ENCODE peak calls at places on chromosomes 7 and 10, in ten cellular contexts. P is AG04450, T is ovary, X is H9, N is dorsolateral prefrontal cortex, Q is body of pancreas, M is RWPE1, F is tibial artery, A is esophagus squamous epithelium, E is cardiac muscle cell. H is an unnamed sample.

GRCh38 chr10:42987575-42987974 is 89.3 kb upstream of the RET start:
- DNase-seq in P (no peak), T (no peak), X (no peak), N (no peak), Q (no peak), M (no peak), F (no peak), A (no peak), E (no peak), H (no peak)

GRCh38 chr7:112735261-112735660 is 54.9 kb downstream of the TMEM168 start:
- DNase-seq in P (no peak), T (no peak), X (no peak), N (no peak), Q (no peak), M (no peak), F (no peak), A (no peak), E (no peak), H (no peak)

GRCh38 chr7:449249-450019 is 70.2 kb downstream of the PDGFA start:
- DNase-seq in P (no peak), T (no peak), X (no peak), N (no peak), Q (no peak), M (no peak), F (no peak), A (no peak), E (no peak), H (no peak)

GRCh38 chr10:100186253-100186780 is 488 bp upstream of the ERLIN1 start:
- DNase-seq in P (no peak), T (peak), X (no peak), N (no peak), Q (peak), M (peak), F (peak), A (no peak), E (peak), H (peak)

GRCh38 chr7:99493823-99494222 is 6.3 kb downstream of the ZNF394 start:
- DNase-seq in P (no peak), T (no peak), X (no peak), N (no peak), Q (no peak), M (no peak), F (no peak), A (no peak), E (no peak), H (no peak)

GRCh38 chr10:112985701-112986510 is 35.9 kb downstream of the TCF7L2 start:
- DNase-seq in P (peak), T (no peak), X (no peak), N (no peak), Q (no peak), M (no peak), F (no peak), A (no peak), E (peak), H (no peak)

GRCh38 chr10:36779238-36779846 is 346.1 kb upstream of the ANKRD30A start:
- DNase-seq in P (peak), T (no peak), X (peak), N (no peak), Q (peak), M (peak), F (no peak), A (no peak), E (peak), H (no peak)

GRCh38 chr10:86218160-86218559 is 148.4 kb downstream of the GRID1 start:
- DNase-seq in P (no peak), T (no peak), X (no peak), N (no peak), Q (no peak), M (no peak), F (no peak), A (no peak), E (no peak), H (no peak)

GRCh38 chr10:84195044-84195830 is 900 bp downstream of the CDHR1 start:
- DNase-seq in P (no peak), T (no peak), X (no peak), N (no peak), Q (no peak), M (no peak), F (no peak), A (no peak), E (no peak), H (no peak)

GRCh38 chr7:132784406-132784805 is 208.1 kb upstream of the PLXNA4 start:
- DNase-seq in P (no peak), T (no peak), X (no peak), N (no peak), Q (no peak), M (no peak), F (no peak), A (no peak), E (no peak), H (no peak)

GRCh38 chr10:31143331-31143935 is 111.8 kb upstream of the ZNF438 start:
- DNase-seq in P (no peak), T (no peak), X (no peak), N (no peak), Q (no peak), M (no peak), F (no peak), A (no peak), E (no peak), H (no peak)

GRCh38 chr10:131902211-131902610 is 1.4 kb downstream of the PPP2R2D start:
- DNase-seq in P (no peak), T (no peak), X (no peak), N (no peak), Q (no peak), M (no peak), F (peak), A (no peak), E (no peak), H (no peak)

GRCh38 chr10:77162697-77163096 is 474.9 kb downstream of the KCNMA1 start:
- DNase-seq in P (no peak), T (no peak), X (no peak), N (no peak), Q (no peak), M (peak), F (no peak), A (no peak), E (no peak), H (no peak)

GRCh38 chr7:141660259-141660658 is 41.7 kb downstream of the DENND11 start:
- DNase-seq in P (no peak), T (no peak), X (no peak), N (no peak), Q (no peak), M (no peak), F (peak), A (no peak), E (no peak), H (no peak)

GRCh38 chr7:30764030-30764991 is 6.9 kb upstream of the MINDY4 start:
- DNase-seq in P (no peak), T (peak), X (no peak), N (no peak), Q (no peak), M (no peak), F (peak), A (no peak), E (peak), H (no peak)

GRCh38 chr7:131895541-131896173 is 339.2 kb upstream of the PODXL start:
- DNase-seq in P (peak), T (no peak), X (peak), N (no peak), Q (no peak), M (peak), F (no peak), A (no peak), E (peak), H (peak)

GRCh38 chr7:149741629-149742028 is 31.8 kb downstream of the ZNF467 start:
- DNase-seq in P (no peak), T (no peak), X (no peak), N (peak), Q (peak), M (no peak), F (no peak), A (no peak), E (peak), H (no peak)

GRCh38 chr10:33801705-33802104 is 467.2 kb upstream of the NRP1 start:
- DNase-seq in P (no peak), T (no peak), X (no peak), N (no peak), Q (no peak), M (peak), F (no peak), A (no peak), E (no peak), H (no peak)

GRCh38 chr7:29929018-29929807 is 60.4 kb downstream of the SCRN1 start:
- DNase-seq in P (no peak), T (no peak), X (no peak), N (no peak), Q (no peak), M (no peak), F (no peak), A (no peak), E (no peak), H (no peak)

GRCh38 chr10:22684707-22685106 is 29.7 kb downstream of the PIP4K2A start:
- DNase-seq in P (no peak), T (no peak), X (no peak), N (no peak), Q (no peak), M (no peak), F (no peak), A (no peak), E (no peak), H (no peak)

GRCh38 chr7:42385912-42386311 is 148.9 kb upstream of the GLI3 start:
- DNase-seq in P (no peak), T (no peak), X (no peak), N (no peak), Q (no peak), M (no peak), F (no peak), A (no peak), E (no peak), H (no peak)

GRCh38 chr7:106480161-106480579 is 180.8 kb downstream of the CCDC71L start:
- DNase-seq in P (no peak), T (no peak), X (no peak), N (no peak), Q (no peak), M (no peak), F (no peak), A (no peak), E (no peak), H (no peak)

GRCh38 chr10:29273478-29273877 is 15.4 kb upstream of the LYZL1 start:
- DNase-seq in P (no peak), T (no peak), X (no peak), N (no peak), Q (no peak), M (no peak), F (no peak), A (no peak), E (no peak), H (no peak)

GRCh38 chr7:14888904-14889482 is 13.6 kb downstream of the DGKB start:
- DNase-seq in P (no peak), T (no peak), X (no peak), N (no peak), Q (no peak), M (no peak), F (no peak), A (no peak), E (no peak), H (no peak)

GRCh38 chr7:42014625-42015412 is 222.2 kb downstream of the GLI3 start:
- DNase-seq in P (no peak), T (no peak), X (peak), N (no peak), Q (peak), M (peak), F (no peak), A (no peak), E (peak), H (no peak)

GRCh38 chr7:142413280-142414000 is 155.6 kb upstream of the PRSS58 start:
- DNase-seq in P (no peak), T (no peak), X (no peak), N (no peak), Q (no peak), M (no peak), F (no peak), A (no peak), E (no peak), H (no peak)

GRCh38 chr10:86946215-86947170 is 10.9 kb downstream of the MMRN2 start:
- DNase-seq in P (no peak), T (peak), X (peak), N (no peak), Q (peak), M (no peak), F (peak), A (no peak), E (no peak), H (no peak)

GRCh38 chr10:44981172-44982113 is 2.8 kb upstream of the DEPP1 start:
- DNase-seq in P (peak), T (peak), X (no peak), N (no peak), Q (peak), M (peak), F (peak), A (no peak), E (peak), H (no peak)

DNA sequence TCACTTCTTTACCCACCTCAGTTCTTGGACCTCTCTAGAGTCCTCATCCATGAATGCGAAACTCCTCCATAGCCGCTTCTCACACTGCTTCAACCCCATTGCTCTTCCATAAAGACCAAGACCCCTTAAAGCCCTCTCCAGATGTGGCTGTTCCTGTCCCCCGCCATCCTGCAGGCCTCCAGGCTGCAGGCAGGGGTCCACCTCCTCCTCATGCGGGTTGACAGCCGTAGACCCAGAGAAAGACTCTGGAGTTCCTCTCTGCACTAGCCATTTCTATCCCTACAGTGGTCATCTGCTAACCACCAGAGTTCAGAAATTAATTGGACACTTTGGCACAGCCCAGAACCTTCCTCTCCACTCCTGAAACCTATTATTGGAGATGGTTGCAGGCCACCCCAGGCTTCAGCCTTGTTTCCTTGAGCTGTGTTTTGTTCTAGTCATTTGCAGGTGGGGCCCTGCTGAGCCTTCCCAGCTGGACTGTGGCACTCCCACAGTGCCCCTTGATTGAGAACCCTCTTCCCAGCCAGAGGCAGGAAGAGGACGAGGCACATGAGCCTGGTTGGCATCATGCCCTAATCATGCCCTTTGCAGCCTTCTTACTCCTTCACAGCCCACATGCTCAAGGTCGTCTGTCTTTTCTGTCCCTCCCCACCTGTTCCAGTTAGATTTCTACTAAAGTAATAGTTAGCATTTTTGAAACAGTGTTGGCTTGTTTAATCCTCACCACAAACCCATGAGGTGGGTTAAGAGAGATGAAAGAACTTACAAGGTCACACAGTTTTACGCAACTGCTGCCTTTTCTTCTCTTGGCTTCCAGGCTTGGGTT is 23.9 kb downstream of the CUL1 start:
- DNase-seq in P (no peak), T (peak), X (no peak), N (no peak), Q (peak), M (no peak), F (no peak), A (no peak), E (no peak), H (no peak)
- H3K27ac ChIP-seq in P (no peak), T (no peak), X (no peak), N (no peak), Q (peak), M (peak), F (no peak), A (no peak), E (no peak), H (no peak)

DNA sequence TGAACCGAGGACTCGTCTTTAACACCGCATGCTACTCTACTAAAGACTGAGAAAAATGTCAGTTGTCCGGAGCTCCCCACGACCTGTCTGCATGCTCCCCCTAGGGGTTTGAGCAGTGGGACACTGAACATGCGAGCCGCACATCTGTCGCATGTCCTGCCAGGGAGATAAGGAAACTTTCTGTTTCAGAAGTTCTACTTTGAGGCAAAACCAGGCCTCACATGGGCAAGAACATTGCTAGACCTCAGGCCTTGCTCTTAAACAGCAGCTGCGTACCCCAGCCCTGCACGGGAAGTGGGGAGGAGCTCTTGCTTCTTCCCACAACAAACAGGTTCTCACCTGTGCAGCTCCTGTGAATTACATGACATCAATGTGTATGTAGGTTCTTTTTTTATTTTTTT is 30.3 kb upstream of the HERPUD2 start:
- DNase-seq in P (no peak), T (no peak), X (no peak), N (no peak), Q (no peak), M (no peak), F (no peak), A (no peak), E (no peak), H (no peak)
- TF ChIP-seq CTCF in P (no peak), T (no peak), X (peak), N (no peak), Q (no peak), M (no peak), F (no peak), A (no peak), E (no peak), H (no peak)

DNA sequence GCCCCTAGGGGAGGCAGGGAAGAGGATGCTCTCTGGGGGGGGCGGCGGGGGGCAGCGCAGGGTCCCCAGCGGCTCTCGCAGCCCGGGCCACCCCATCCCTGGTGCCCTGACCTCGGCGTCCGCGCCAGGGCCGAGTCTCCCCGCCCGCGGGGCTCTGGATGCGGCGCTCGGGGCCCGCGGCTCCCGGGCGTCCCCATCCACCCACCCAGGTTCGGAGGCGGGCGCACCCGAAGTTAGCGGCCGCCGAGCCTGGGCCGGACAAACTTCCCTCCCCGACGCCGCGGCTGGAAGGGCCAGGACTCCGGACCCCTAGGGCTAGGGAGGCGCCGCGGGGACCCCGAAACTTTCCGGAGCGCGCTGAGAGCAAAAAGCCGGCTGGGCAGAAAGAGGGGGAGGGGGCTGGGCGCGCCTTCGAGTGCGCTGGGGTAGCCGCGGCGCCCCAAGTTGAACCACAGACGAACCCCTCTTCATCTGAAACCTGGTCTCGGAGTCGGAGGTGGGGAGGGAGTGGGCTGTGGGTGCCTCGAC is 3.8 kb upstream of the ELFN1 start:
- DNase-seq in P (no peak), T (peak), X (peak), N (peak), Q (peak), M (no peak), F (no peak), A (no peak), E (no peak), H (peak)
- H3K27ac ChIP-seq in P (no peak), T (no peak), X (no peak), N (no peak), Q (no peak), M (no peak), F (no peak), A (peak), E (no peak), H (no peak)

DNA sequence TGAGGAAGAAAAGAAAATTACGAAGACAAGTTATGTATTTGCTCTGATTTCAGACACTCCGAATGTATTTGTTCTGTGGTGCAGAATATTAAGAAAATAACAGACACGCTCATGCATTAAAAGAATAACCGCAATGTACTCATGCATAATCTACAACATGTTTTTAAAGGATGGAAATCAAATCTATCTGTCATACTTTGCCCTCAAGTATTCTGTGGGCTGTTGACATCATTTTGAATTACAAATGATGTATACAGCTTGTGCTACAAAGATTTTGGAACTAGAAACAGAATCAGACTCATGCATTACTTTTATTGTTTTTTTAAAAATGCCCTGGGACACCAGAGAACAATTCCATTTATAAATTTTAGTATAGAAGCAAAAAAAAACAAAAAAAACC is 69.9 kb downstream of the APBB1IP start:
- DNase-seq in P (no peak), T (no peak), X (no peak), N (no peak), Q (no peak), M (no peak), F (no peak), A (no peak), E (no peak), H (no peak)
- TF ChIP-seq CTCF in P (no peak), T (no peak), X (no peak), N (no peak), Q (no peak), M (no peak), F (no peak), A (no peak), E (no peak), H (no peak)

DNA sequence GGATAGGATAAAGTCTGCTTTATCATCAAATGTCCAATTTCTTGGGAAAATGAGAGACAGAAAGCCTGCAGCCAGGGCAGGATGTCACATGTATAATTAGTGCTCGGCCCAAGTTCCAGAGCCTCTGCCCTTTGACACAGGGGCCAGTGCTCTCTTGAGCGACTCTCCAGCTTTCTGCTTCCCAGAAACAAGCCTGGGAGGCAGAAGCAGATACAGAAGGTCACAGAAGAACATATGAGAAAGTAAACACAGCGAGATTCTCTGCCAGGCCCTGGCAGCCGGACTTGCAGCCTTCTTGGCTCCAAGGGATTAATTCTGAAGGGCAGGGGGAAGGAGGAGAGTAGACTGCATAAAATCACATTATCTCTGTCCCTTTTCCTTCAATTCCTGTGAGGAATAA is 536.7 kb downstream of the TNS3 start:
- DNase-seq in P (no peak), T (peak), X (no peak), N (no peak), Q (no peak), M (no peak), F (peak), A (no peak), E (no peak), H (no peak)
- H3K27ac ChIP-seq in P (no peak), T (no peak), X (no peak), N (no peak), Q (no peak), M (no peak), F (peak), A (peak), E (peak), H (peak)

GRCh38 chr7:102439963-102440795 is 6.8 kb downstream of the ORAI2 start:
- DNase-seq in P (no peak), T (no peak), X (peak), N (no peak), Q (no peak), M (peak), F (no peak), A (no peak), E (peak), H (no peak)
- TF ChIP-seq CTCF in P (no peak), T (no peak), X (no peak), N (no peak), Q (no peak), M (no peak), F (no peak), A (no peak), E (no peak), H (no peak)

DNA sequence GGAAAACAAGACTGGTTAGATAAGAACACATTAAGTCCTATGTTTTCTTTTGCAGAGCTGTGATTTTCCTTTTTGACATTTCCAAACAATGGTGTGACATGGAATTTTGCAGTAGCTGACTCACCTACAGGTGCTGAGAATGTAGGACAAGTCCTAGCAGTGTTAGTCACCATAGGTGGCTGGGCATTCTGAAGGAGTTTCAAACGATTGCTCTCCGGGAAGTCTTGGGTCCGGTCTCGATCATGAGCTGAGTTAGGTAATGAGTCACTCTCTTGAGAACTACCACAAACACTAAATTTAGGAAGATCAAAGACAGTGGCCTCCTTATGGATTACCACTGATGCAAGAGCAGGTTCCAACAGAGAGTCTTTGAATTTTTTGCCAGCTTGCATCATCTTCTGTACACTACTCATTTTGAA is 3.6 kb downstream of the FIGNL1 start:
- DNase-seq in P (peak), T (no peak), X (no peak), N (no peak), Q (no peak), M (peak), F (no peak), A (no peak), E (peak), H (no peak)
- H3K27ac ChIP-seq in P (no peak), T (no peak), X (no peak), N (no peak), Q (no peak), M (no peak), F (no peak), A (peak), E (no peak), H (no peak)

GRCh38 chr10:59633063-59633462 is 76.6 kb downstream of the SLC16A9 start:
- DNase-seq in P (no peak), T (no peak), X (no peak), N (no peak), Q (no peak), M (no peak), F (no peak), A (no peak), E (no peak), H (no peak)
- TF ChIP-seq CTCF in P (no peak), T (no peak), X (peak), N (no peak), Q (no peak), M (no peak), F (no peak), A (no peak), E (no peak), H (no peak)